ENCODE peak calls at places on chromosomes 6 and 20, in five cellular contexts. U, V, Y, G and B are unnamed samples.

GRCh38 chr20:59525500-59526241 is 78.7 kb upstream of the PHACTR3 start:
- DNase-seq in U (peak; percentile 90), V (no peak), Y (peak; percentile 94), G (peak; percentile 82), B (peak; percentile 21)

GRCh38 chr6:85473748-85474147 is 23.9 kb downstream of the NT5E start:
- DNase-seq in U (no peak), V (no peak), Y (no peak), G (no peak), B (no peak)

GRCh38 chr20:63737940-63738686 is 1.5 kb upstream of the SLC2A4RG start:
- DNase-seq in U (peak; percentile 38), V (no peak), Y (no peak), G (peak; percentile 42), B (no peak)

GRCh38 chr6:163525926-163526325 is 111.4 kb downstream of the QKI start:
- DNase-seq in U (no peak), V (no peak), Y (peak; percentile 7), G (no peak), B (no peak)

GRCh38 chr6:99512033-99512432 is 3.2 kb downstream of the USP45 start:
- DNase-seq in U (no peak), V (no peak), Y (no peak), G (no peak), B (no peak)

GRCh38 chr6:108080010-108080780 is 5.7 kb upstream of the OSTM1 start:
- DNase-seq in U (peak; percentile 54), V (no peak), Y (peak; percentile 29), G (peak; percentile 46), B (no peak)

GRCh38 chr6:14612016-14612415 is 494.4 kb downstream of the CD83 start:
- DNase-seq in U (no peak), V (no peak), Y (peak; percentile 12), G (no peak), B (no peak)

GRCh38 chr6:42349753-42350573 is 101.8 kb downstream of the TRERF1 start:
- DNase-seq in U (no peak), V (no peak), Y (no peak), G (no peak), B (no peak)

GRCh38 chr20:34516874-34517542 is 786 bp downstream of the DYNLRB1 start:
- DNase-seq in U (peak; percentile 52), V (peak; percentile 67), Y (peak; percentile 24), G (no peak), B (peak; percentile 42)

GRCh38 chr6:56906752-56907151 is 48.2 kb upstream of the BEND6 start:
- DNase-seq in U (no peak), V (no peak), Y (no peak), G (no peak), B (no peak)

GRCh38 chr6:153104220-153104619 is 26.9 kb downstream of the RGS17 start:
- DNase-seq in U (no peak), V (no peak), Y (no peak), G (no peak), B (no peak)

GRCh38 chr6:83192871-83193746 is at the start of the genes PGM3 and RWDD2A:
- DNase-seq in U (peak; percentile 93), V (peak; percentile 90), Y (peak; percentile 92), G (peak; percentile 87), B (peak; percentile 90)

GRCh38 chr6:104799134-104799657 is 60.5 kb downstream of the HACE1 start:
- DNase-seq in U (no peak), V (no peak), Y (no peak), G (no peak), B (no peak)

GRCh38 chr20:34315236-34315635 is 12.1 kb upstream of the AHCY start:
- DNase-seq in U (no peak), V (no peak), Y (no peak), G (no peak), B (no peak)

GRCh38 chr6:15961630-15962448 is 167.0 kb upstream of the MYLIP start:
- DNase-seq in U (no peak), V (no peak), Y (no peak), G (no peak), B (no peak)